ENCODE peak calls at places on chromosomes 3 and 15, in four cellular contexts. B is stimulated activated CD4-positive, alpha-beta T cell treated with anti-CD3 and anti-CD28 coated beads, Interleukin-1b, Interleukin-23, amount 100 ng/mL, for 24 hours; J is thyroid gland; N is left cardiac atrium. T is an unnamed sample.

GRCh38 chr3:172951511-172951910 is 189.5 kb downstream of the SPATA16 start:
- DNase-seq in B (no peak), J (no peak), N (no peak), T (no peak)

GRCh38 chr15:25967120-25967519 is 104.0 kb upstream of the ATP10A start:
- DNase-seq in B (no peak), J (no peak), N (no peak), T (no peak)

GRCh38 chr3:135141092-135141491 is 346.0 kb downstream of the EPHB1 start:
- DNase-seq in B (no peak), J (no peak), N (no peak), T (no peak)

GRCh38 chr15:36798366-36798765 is 218.9 kb downstream of the CDIN1 start:
- DNase-seq in B (no peak), J (no peak), N (no peak), T (no peak)

GRCh38 chr3:105957722-105958121 is 88.9 kb upstream of the CBLB start:
- DNase-seq in B (no peak), J (no peak), N (no peak), T (no peak)

GRCh38 chr15:60275624-60276023 is 122.2 kb downstream of the ANXA2 start:
- DNase-seq in B (no peak), J (no peak), N (no peak), T (no peak)

GRCh38 chr3:195169011-195169410 is 101.9 kb downstream of the XXYLT1 start:
- DNase-seq in B (no peak), J (no peak), N (no peak), T (no peak)

GRCh38 chr15:40093224-40093842 is 15.3 kb downstream of the BMF start:
- DNase-seq in B (no peak), J (no peak), N (no peak), T (no peak)

GRCh38 chr15:89379818-89380217 is 45.2 kb upstream of the POLG start:
- DNase-seq in B (no peak), J (no peak), N (no peak), T (no peak)

GRCh38 chr15:62950455-62950854 is 92.1 kb upstream of the TPM1 start:
- DNase-seq in B (no peak), J (no peak), N (no peak), T (no peak)

GRCh38 chr3:156978471-156978961 is 152.4 kb downstream of the LEKR1 start:
- DNase-seq in B (no peak), J (no peak), N (no peak), T (no peak)

T was measured in chondrocyte.